ENCODE peak calls at places on chromosomes 13 and 19, in five cellular contexts. One of them, this sample, is unnamed.
A peak's percentile ranks its signal among the peaks of the same experiment; 100 is the strongest.

GRCh38 chr19:55546822-55547614 is 1.7 kb upstream of the SBK3 start:
- DNase-seq in H1: no peak
- DNase-seq in upper lobe of left lung: peak; percentile 89
- DNase-seq in CD4-positive, alpha-beta T cell: no peak
- DNase-seq in IMR-90: peak; percentile 84
- DNase-seq in this sample: no peak

GRCh38 chr13:85693889-85694511 is 105.2 kb downstream of the SLITRK6 start:
- DNase-seq in H1: no peak
- DNase-seq in upper lobe of left lung: no peak
- DNase-seq in CD4-positive, alpha-beta T cell: no peak
- DNase-seq in IMR-90: peak; percentile 44
- DNase-seq in this sample: no peak

GRCh38 chr13:30755678-30756077 is 20.3 kb downstream of the ALOX5AP start:
- DNase-seq in H1: no peak
- DNase-seq in upper lobe of left lung: peak; percentile 41
- DNase-seq in CD4-positive, alpha-beta T cell: no peak
- DNase-seq in IMR-90: no peak
- DNase-seq in this sample: no peak

GRCh38 chr19:55442372-55443044 is 592 bp downstream of the SHISA7 start:
- DNase-seq in H1: no peak
- DNase-seq in upper lobe of left lung: peak; percentile 75
- DNase-seq in CD4-positive, alpha-beta T cell: no peak
- DNase-seq in IMR-90: no peak
- DNase-seq in this sample: no peak

GRCh38 chr19:30229524-30230174 is 142.5 kb upstream of the ZNF536 start:
- DNase-seq in H1: no peak
- DNase-seq in upper lobe of left lung: peak; percentile 47
- DNase-seq in CD4-positive, alpha-beta T cell: no peak
- DNase-seq in IMR-90: peak; percentile 4
- DNase-seq in this sample: peak; percentile 40

GRCh38 chr13:112769615-112770014 is 79.8 kb downstream of the ATP11A start:
- DNase-seq in H1: no peak
- DNase-seq in upper lobe of left lung: no peak
- DNase-seq in CD4-positive, alpha-beta T cell: no peak
- DNase-seq in IMR-90: no peak
- DNase-seq in this sample: no peak

GRCh38 chr19:4028334-4029246 is 21.1 kb downstream of the PIAS4 start:
- DNase-seq in H1: no peak
- DNase-seq in upper lobe of left lung: peak; percentile 76
- DNase-seq in CD4-positive, alpha-beta T cell: no peak
- DNase-seq in IMR-90: no peak
- DNase-seq in this sample: no peak

GRCh38 chr19:18017275-18018083 is 9.5 kb downstream of the ARRDC2 start:
- DNase-seq in H1: no peak
- DNase-seq in upper lobe of left lung: no peak
- DNase-seq in CD4-positive, alpha-beta T cell: no peak
- DNase-seq in IMR-90: no peak
- DNase-seq in this sample: no peak

GRCh38 chr13:19910336-19911072 is 47.1 kb upstream of the ZMYM5 start:
- DNase-seq in H1: no peak
- DNase-seq in upper lobe of left lung: no peak
- DNase-seq in CD4-positive, alpha-beta T cell: no peak
- DNase-seq in IMR-90: peak; percentile 49
- DNase-seq in this sample: no peak

GRCh38 chr19:798415-799075 is 1.3 kb downstream of the PTBP1 start:
- DNase-seq in H1: no peak
- DNase-seq in upper lobe of left lung: peak; percentile 88
- DNase-seq in CD4-positive, alpha-beta T cell: no peak
- DNase-seq in IMR-90: no peak
- DNase-seq in this sample: no peak

GRCh38 chr19:17235618-17236413 is 9.8 kb downstream of the OCEL1 start:
- DNase-seq in H1: no peak
- DNase-seq in upper lobe of left lung: peak; percentile 95
- DNase-seq in CD4-positive, alpha-beta T cell: peak; percentile 79
- DNase-seq in IMR-90: peak; percentile 76
- DNase-seq in this sample: no peak

GRCh38 chr19:2166741-2167738 is 3.3 kb downstream of the DOT1L start:
- DNase-seq in H1: no peak
- DNase-seq in upper lobe of left lung: peak; percentile 91
- DNase-seq in CD4-positive, alpha-beta T cell: no peak
- DNase-seq in IMR-90: peak; percentile 67
- DNase-seq in this sample: no peak

GRCh38 chr13:55577082-55577846 is 1563.5 kb upstream of the PRR20A start:
- DNase-seq in H1: no peak
- DNase-seq in upper lobe of left lung: no peak
- DNase-seq in CD4-positive, alpha-beta T cell: no peak
- DNase-seq in IMR-90: no peak
- DNase-seq in this sample: no peak

GRCh38 chr19:53876651-53877224 is 5.3 kb upstream of the PRKCG start:
- DNase-seq in H1: no peak
- DNase-seq in upper lobe of left lung: no peak
- DNase-seq in CD4-positive, alpha-beta T cell: no peak
- DNase-seq in IMR-90: no peak
- DNase-seq in this sample: no peak

GRCh38 chr13:63693696-63694095 is 2278.0 kb upstream of the PCDH20 start:
- DNase-seq in H1: no peak
- DNase-seq in upper lobe of left lung: peak; percentile 62
- DNase-seq in CD4-positive, alpha-beta T cell: no peak
- DNase-seq in IMR-90: no peak
- DNase-seq in this sample: no peak

GRCh38 chr19:42096255-42096837 is 20.4 kb downstream of the ZNF574 start:
- DNase-seq in H1: no peak
- DNase-seq in upper lobe of left lung: no peak
- DNase-seq in CD4-positive, alpha-beta T cell: no peak
- DNase-seq in IMR-90: no peak
- DNase-seq in this sample: no peak
- H3K27ac ChIP-seq in H1: no peak overlapping the region
- H3K27ac ChIP-seq in upper lobe of left lung: no peak overlapping the region
- H3K27ac ChIP-seq in CD4-positive, alpha-beta T cell: no peak overlapping the region
- H3K27ac ChIP-seq in IMR-90: no peak overlapping the region
- H3K27ac ChIP-seq in this sample: no peak overlapping the region

GRCh38 chr19:32287811-32288227 is 57.6 kb upstream of the ZNF507 start:
- DNase-seq in H1: peak; percentile 34
- DNase-seq in upper lobe of left lung: no peak
- DNase-seq in CD4-positive, alpha-beta T cell: no peak
- DNase-seq in IMR-90: peak; percentile 61
- DNase-seq in this sample: peak; percentile 3
- H3K27ac ChIP-seq in H1: no peak overlapping the region
- H3K27ac ChIP-seq in upper lobe of left lung: no peak overlapping the region
- H3K27ac ChIP-seq in CD4-positive, alpha-beta T cell: no peak overlapping the region
- H3K27ac ChIP-seq in IMR-90: no peak overlapping the region
- H3K27ac ChIP-seq in this sample: no peak overlapping the region

GRCh38 chr13:91154553-91154952 is 192.9 kb upstream of the MIR17HG start:
- DNase-seq in H1: no peak
- DNase-seq in upper lobe of left lung: no peak
- DNase-seq in CD4-positive, alpha-beta T cell: no peak
- DNase-seq in IMR-90: no peak
- DNase-seq in this sample: no peak

GRCh38 chr13:91154954-91155353 is 192.5 kb upstream of the MIR17HG start:
- DNase-seq in H1: no peak
- DNase-seq in upper lobe of left lung: no peak
- DNase-seq in CD4-positive, alpha-beta T cell: no peak
- DNase-seq in IMR-90: no peak
- DNase-seq in this sample: no peak

GRCh38 chr13:91157273-91158014 is 190.0 kb upstream of the MIR17HG start:
- DNase-seq in H1: no peak
- DNase-seq in upper lobe of left lung: no peak
- DNase-seq in CD4-positive, alpha-beta T cell: no peak
- DNase-seq in IMR-90: no peak
- DNase-seq in this sample: no peak

GRCh38 chr13:91153372-91153771 is 194.1 kb upstream of the MIR17HG start:
- DNase-seq in H1: no peak
- DNase-seq in upper lobe of left lung: no peak
- DNase-seq in CD4-positive, alpha-beta T cell: no peak
- DNase-seq in IMR-90: no peak
- DNase-seq in this sample: no peak

GRCh38 chr13:91155512-91156114 is 191.9 kb upstream of the MIR17HG start:
- DNase-seq in H1: no peak
- DNase-seq in upper lobe of left lung: no peak
- DNase-seq in CD4-positive, alpha-beta T cell: no peak
- DNase-seq in IMR-90: no peak
- DNase-seq in this sample: no peak
- H3K27ac ChIP-seq in H1: peak overlapping the region; percentile 65
- H3K27ac ChIP-seq in upper lobe of left lung: peak overlapping the region; percentile 46
- H3K27ac ChIP-seq in CD4-positive, alpha-beta T cell: no peak overlapping the region
- H3K27ac ChIP-seq in IMR-90: no peak overlapping the region
- H3K27ac ChIP-seq in this sample: no peak overlapping the region

GRCh38 chr13:79749556-79749955 is 268.6 kb downstream of the NDFIP2 start:
- DNase-seq in H1: no peak
- DNase-seq in upper lobe of left lung: no peak
- DNase-seq in CD4-positive, alpha-beta T cell: no peak
- DNase-seq in IMR-90: no peak
- DNase-seq in this sample: no peak
- H3K27ac ChIP-seq in H1: no peak overlapping the region
- H3K27ac ChIP-seq in upper lobe of left lung: no peak overlapping the region
- H3K27ac ChIP-seq in CD4-positive, alpha-beta T cell: no peak overlapping the region
- H3K27ac ChIP-seq in IMR-90: peak overlapping the region; percentile 66
- H3K27ac ChIP-seq in this sample: no peak overlapping the region

GRCh38 chr13:101522607-101523006 is 70.1 kb downstream of the ITGBL1 start:
- DNase-seq in H1: no peak
- DNase-seq in upper lobe of left lung: no peak
- DNase-seq in CD4-positive, alpha-beta T cell: no peak
- DNase-seq in IMR-90: no peak
- DNase-seq in this sample: no peak
- H3K27ac ChIP-seq in H1: no peak overlapping the region
- H3K27ac ChIP-seq in upper lobe of left lung: no peak overlapping the region
- H3K27ac ChIP-seq in CD4-positive, alpha-beta T cell: no peak overlapping the region
- H3K27ac ChIP-seq in IMR-90: no peak overlapping the region
- H3K27ac ChIP-seq in this sample: peak overlapping the region; percentile 45

This sample was measured in substantia nigra.